ENCODE peak calls at places on chromosomes 4 and X, in nine cellular contexts. N is T-helper 17 cell, C is KBM-7, W is cardiac fibroblast, A is activated T-cell treated with anti-CD3 and anti-CD28 coated beads for 48 hours, R is neural crest cell, Y is ACHN, V is endodermal cell, X is tibial nerve. B is an unnamed sample.

GRCh38 chrX:130013661-130014060 is 31.2 kb downstream of the BCORL1 start:
- DNase-seq in N (no peak), C (no peak), W (no peak), A (no peak), R (no peak), Y (no peak), V (no peak), X (no peak), B (no peak)

GRCh38 chr4:33709247-33709646 is 2535.1 kb downstream of the ARAP2 start:
- DNase-seq in N (no peak), C (no peak), W (peak; percentile 95), A (no peak), R (no peak), Y (no peak), V (no peak), X (no peak), B (peak; percentile 67)

GRCh38 chrX:41276661-41277506 is 57.1 kb upstream of the DDX3X start:
- DNase-seq in N (no peak), C (peak; percentile 33), W (no peak), A (no peak), R (no peak), Y (no peak), V (peak; percentile 61), X (no peak), B (no peak)

GRCh38 chrX:97609938-97610337 is 726.2 kb downstream of the RPA4 start:
- DNase-seq in N (no peak), C (no peak), W (no peak), A (no peak), R (no peak), Y (no peak), V (no peak), X (no peak), B (no peak)

GRCh38 chr4:41322613-41323012 is 65.9 kb downstream of the UCHL1 start:
- DNase-seq in N (no peak), C (no peak), W (no peak), A (no peak), R (no peak), Y (no peak), V (no peak), X (no peak), B (peak; percentile 71)

GRCh38 chr4:132865922-132866321 is 283.2 kb upstream of the PCDH10 start:
- DNase-seq in N (no peak), C (no peak), W (no peak), A (no peak), R (no peak), Y (no peak), V (no peak), X (no peak), B (no peak)

GRCh38 chr4:91325495-91325894 is 978.3 kb upstream of the GRID2 start:
- DNase-seq in N (no peak), C (no peak), W (peak; percentile 48), A (no peak), R (no peak), Y (no peak), V (no peak), X (peak; percentile 8), B (peak; percentile 3)

GRCh38 chrX:13721819-13722527 is 12.4 kb downstream of the TRAPPC2 start:
- DNase-seq in N (no peak), C (peak; percentile 61), W (peak; percentile 51), A (no peak), R (no peak), Y (no peak), V (no peak), X (no peak), B (no peak)

GRCh38 chrX:5810636-5811035 is 418.0 kb downstream of the NLGN4X start:
- DNase-seq in N (no peak), C (no peak), W (no peak), A (no peak), R (no peak), Y (no peak), V (no peak), X (no peak), B (no peak)

GRCh38 chrX:96843566-96843965 is 40.1 kb upstream of the RPA4 start:
- DNase-seq in N (no peak), C (no peak), W (peak; percentile 43), A (no peak), R (no peak), Y (no peak), V (peak; percentile 87), X (no peak), B (no peak)

GRCh38 chr4:165828928-165829327 is 44.1 kb upstream of the TLL1 start:
- DNase-seq in N (no peak), C (no peak), W (peak; percentile 9), A (no peak), R (no peak), Y (no peak), V (no peak), X (no peak), B (no peak)

GRCh38 chr4:111639876-111640275 is 505.4 kb upstream of the FAM241A start:
- DNase-seq in N (no peak), C (no peak), W (peak; percentile 59), A (no peak), R (no peak), Y (peak; percentile 35), V (no peak), X (no peak), B (peak; percentile 22)

GRCh38 chr4:20422398-20422797 is 170.7 kb downstream of the SLIT2 start:
- DNase-seq in N (peak; percentile 14), C (peak; percentile 44), W (peak; percentile 79), A (peak; percentile 16), R (peak; percentile 61), Y (peak; percentile 49), V (peak; percentile 91), X (no peak), B (peak; percentile 42)

GRCh38 chr4:122542411-122543236 is 78.2 kb downstream of the IL21 start:
- DNase-seq in N (no peak), C (no peak), W (peak; percentile 88), A (no peak), R (no peak), Y (no peak), V (no peak), X (no peak), B (no peak)

GRCh38 chrX:17022205-17022604 is 75.7 kb downstream of the REPS2 start:
- DNase-seq in N (no peak), C (peak; percentile 28), W (peak; percentile 54), A (no peak), R (no peak), Y (no peak), V (no peak), X (no peak), B (no peak)

B was measured in Caki2.